ENCODE peak calls at places on chromosome 1, in four cellular contexts. F, Z, M and O are unnamed samples.
A peak's percentile ranks its signal among the peaks of the same experiment; 100 is the strongest.

GRCh38 chr1:229092377-229093257 is 178.3 kb upstream of the RAB4A start:
- DNase-seq in M (no peak), Z (no peak), F (no peak), O (no peak)

GRCh38 chr1:193240609-193241008 is 54.2 kb upstream of the B3GALT2 start:
- DNase-seq in F (no peak), M (no peak), Z (no peak), O (no peak)

GRCh38 chr1:2003564-2004131 is at the start of gene CFAP74:
- DNase-seq in M (peak; percentile 34), F (peak; percentile 88), Z (peak; percentile 56), O (peak; percentile 89)

GRCh38 chr1:224490540-224491537 is 56.2 kb upstream of the WDR26 start:
- DNase-seq in M (no peak), Z (no peak), F (no peak), O (no peak)

GRCh38 chr1:41282679-41283317 is 40.7 kb upstream of the SCMH1 start:
- DNase-seq in Z (peak; percentile 23), F (peak; percentile 67), M (peak; percentile 14), O (peak; percentile 73)

GRCh38 chr1:233614173-233614742 is 352 bp downstream of the KCNK1 start:
- DNase-seq in M (no peak), F (no peak), Z (no peak), O (peak; percentile 51)

GRCh38 chr1:224809613-224810012 is 119.9 kb upstream of the DNAH14 start:
- DNase-seq in F (no peak), M (no peak), Z (no peak), O (no peak)

GRCh38 chr1:42056460-42056859 is 96.8 kb upstream of the GUCA2B start:
- DNase-seq in Z (no peak), M (no peak), F (no peak), O (no peak)

GRCh38 chr1:190479028-190479427 is 1.4 kb upstream of the BRINP3 start:
- DNase-seq in F (no peak), M (no peak), Z (no peak), O (no peak)

GRCh38 chr1:53362851-53363642 is 35.2 kb upstream of the LRP8 start:
- DNase-seq in M (peak; percentile 11), Z (no peak), F (peak; percentile 48), O (peak; percentile 40)

GRCh38 chr1:181152892-181153633 is 64.6 kb downstream of the IER5 start:
- DNase-seq in M (no peak), F (peak; percentile 96), Z (no peak), O (peak; percentile 34)

GRCh38 chr1:241391926-241392710 is 35.1 kb upstream of the RGS7 start:
- DNase-seq in Z (no peak), F (no peak), M (no peak), O (no peak)

GRCh38 chr1:201399018-201399351 is at the start of gene LAD1:
- DNase-seq in M (no peak), F (no peak), Z (no peak), O (no peak)

GRCh38 chr1:209224886-209225285 is 358.6 kb upstream of the CAMK1G start:
- DNase-seq in F (no peak), Z (no peak), M (no peak), O (no peak)

GRCh38 chr1:8358241-8358896 is 40.5 kb downstream of the SLC45A1 start:
- DNase-seq in M (no peak), Z (no peak), F (no peak), O (no peak)

GRCh38 chr1:34407140-34407539 is 230.4 kb downstream of the C1orf94 start:
- DNase-seq in Z (no peak), F (no peak), M (no peak), O (no peak)

GRCh38 chr1:9852004-9852403 is 28.2 kb upstream of the CLSTN1 start:
- DNase-seq in M (no peak), F (no peak), Z (no peak), O (no peak)

GRCh38 chr1:12528021-12528852 is 89.8 kb downstream of the DHRS3 start:
- DNase-seq in Z (no peak), F (peak; percentile 76), M (peak; percentile 98), O (no peak)

GRCh38 chr1:228486596-228487335 is 416 bp upstream of the RNF187 start:
- DNase-seq in F (peak; percentile 78), Z (peak; percentile 90), M (peak; percentile 72), O (peak; percentile 92)

GRCh38 chr1:14757260-14757625 is 158.8 kb downstream of the KAZN start:
- DNase-seq in F (no peak), M (no peak), Z (no peak), O (no peak)

GRCh38 chr1:95520390-95520789 is 286.4 kb downstream of the RWDD3 start:
- DNase-seq in F (no peak), Z (no peak), M (no peak), O (no peak)

GRCh38 chr1:180343931-180344406 is 113.9 kb downstream of the LHX4 start:
- DNase-seq in Z (no peak), M (no peak), F (no peak), O (no peak)

GRCh38 chr1:33364578-33364945 is 43.7 kb upstream of the A3GALT2 start:
- DNase-seq in M (no peak), F (no peak), Z (no peak), O (no peak)

GRCh38 chr1:160377585-160378206 is 10.8 kb downstream of the NHLH1 start:
- DNase-seq in Z (no peak), M (no peak), F (no peak), O (no peak)

GRCh38 chr1:46487818-46488218 is 1.8 kb upstream of the DMBX1 start:
- DNase-seq in Z (no peak), M (no peak), F (peak; percentile 82), O (peak; percentile 71)

GRCh38 chr1:172442843-172443565 is 865 bp downstream of the PIGC start:
- DNase-seq in F (no peak), Z (no peak), M (no peak), O (no peak)

GRCh38 chr1:175186371-175187160 is 6.0 kb downstream of the KIAA0040 start:
- DNase-seq in M (no peak), Z (no peak), F (no peak), O (no peak)

GRCh38 chr1:39992229-39992628 is 37.3 kb downstream of the MFSD2A start:
- DNase-seq in F (no peak), M (no peak), Z (no peak), O (no peak)

GRCh38 chr1:22437573-22437972 is 14.1 kb upstream of the ZBTB40 start:
- DNase-seq in Z (no peak), F (no peak), M (no peak), O (no peak)

GRCh38 chr1:4836574-4836973 is 182.2 kb downstream of the AJAP1 start:
- DNase-seq in M (no peak), F (no peak), Z (no peak), O (no peak)

GRCh38 chr1:58802640-58803476 is 19.0 kb upstream of the JUN start:
- DNase-seq in F (no peak), Z (no peak), M (no peak), O (no peak)

DNA sequence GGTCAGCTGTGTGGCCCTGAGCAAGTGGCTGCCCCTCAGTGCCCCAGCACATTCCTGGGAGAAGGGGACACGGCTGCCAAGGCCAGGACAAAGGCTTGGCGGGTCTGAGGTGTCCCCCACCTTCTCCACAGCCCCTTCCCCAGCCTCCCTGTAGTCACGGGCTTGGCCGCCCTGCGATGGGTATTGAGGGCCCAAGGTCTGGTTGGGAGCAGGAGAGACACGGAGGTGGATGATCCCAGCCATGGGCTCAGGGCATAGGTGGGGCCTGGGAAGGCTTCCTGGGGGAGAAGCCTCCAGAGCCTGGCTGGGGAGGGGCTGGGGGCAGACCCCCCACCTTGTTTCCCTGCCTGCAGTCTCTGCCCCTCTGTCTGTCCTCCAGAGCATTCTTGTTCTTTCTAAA is 27.0 kb downstream of the TTC39A start:
- DNase-seq in M (no peak), F (no peak), Z (no peak), O (no peak)
- TF ChIP-seq JUN in M (no peak), F (no peak), Z (no peak), O (no peak)

GRCh38 chr1:11414921-11415538 is 63.9 kb upstream of the DISP3 start:
- DNase-seq in Z (no peak), M (no peak), F (no peak), O (no peak)
- TF ChIP-seq CTCF in Z (peak; percentile 14), M (no peak), F (peak; percentile 43), O (no peak)

GRCh38 chr1:90480271-90480835 is 236.7 kb downstream of the BARHL2 start:
- DNase-seq in Z (no peak), M (no peak), F (no peak), O (no peak)
- TF ChIP-seq CREB1 in Z (no peak), M (no peak), F (no peak), O (no peak)

GRCh38 chr1:154407866-154408777 is 3.0 kb downstream of the IL6R start:
- DNase-seq in M (peak; percentile 74), Z (no peak), F (no peak), O (no peak)

GRCh38 chr1:154404984-154405761 is at the start of gene IL6R:
- DNase-seq in M (peak; percentile 83), Z (no peak), F (peak; percentile 55), O (peak; percentile 82)

GRCh38 chr1:154405762-154406571 is 824 bp downstream of the IL6R start:
- DNase-seq in Z (no peak), M (peak; percentile 44), F (peak; percentile 32), O (peak; percentile 53)

GRCh38 chr1:154406572-154406879 is 1.4 kb downstream of the IL6R start:
- DNase-seq in M (no peak), Z (no peak), F (no peak), O (no peak)

GRCh38 chr1:154407021-154407865 is 2.1 kb downstream of the IL6R start:
- DNase-seq in Z (no peak), M (no peak), F (no peak), O (no peak)
- TF ChIP-seq JUN in Z (no peak), M (no peak), F (no peak), O (no peak)

DNA sequence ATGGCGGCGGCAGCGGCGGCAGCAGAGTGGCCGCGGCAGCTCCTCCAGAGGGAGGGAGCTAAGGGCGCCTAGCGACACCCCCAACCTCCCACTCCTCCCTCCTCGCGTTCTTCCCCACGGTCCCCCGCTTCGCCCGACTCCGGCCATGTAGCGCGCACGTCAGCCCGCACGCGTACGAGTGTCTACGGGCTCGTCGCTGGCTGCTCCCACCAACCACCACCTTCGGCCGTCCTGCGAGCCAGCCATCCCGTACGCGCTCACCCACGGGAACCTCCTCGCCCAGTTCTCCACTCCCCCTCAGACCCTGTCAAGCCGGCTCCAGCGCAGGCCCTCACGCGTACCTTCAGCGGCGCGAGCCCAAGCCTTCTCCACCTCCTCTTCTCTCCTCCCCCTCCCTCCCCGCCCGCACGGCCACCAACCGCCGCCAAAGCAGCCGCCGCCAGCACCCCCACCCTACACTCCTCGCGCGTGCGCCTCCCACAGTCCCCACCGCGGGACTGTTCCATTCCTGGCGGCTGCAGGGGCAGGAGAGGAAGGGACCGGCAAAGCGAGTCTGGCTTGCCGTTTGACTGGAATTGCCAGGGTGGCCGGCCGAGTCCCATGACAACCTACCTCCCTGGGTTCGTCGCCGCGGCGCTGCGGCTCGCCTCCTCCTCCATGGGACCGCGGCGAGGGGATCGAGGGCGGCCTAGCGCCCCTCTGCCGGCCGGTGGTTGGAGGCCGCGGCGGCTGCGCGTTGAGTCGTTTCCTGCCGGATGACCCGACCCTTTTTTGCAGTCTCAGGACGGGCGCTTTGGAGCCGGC is at the start of the genes DAP3 and YY1AP1:
- DNase-seq in F (peak; percentile 98), Z (peak; percentile 7), M (peak; percentile 70), O (peak; percentile 80)
- TF ChIP-seq CTCF in F (no peak), Z (no peak), M (no peak), O (no peak)

GRCh38 chr1:109493805-109494539 is at the start of gene CYB561D1:
- DNase-seq in F (peak; percentile 95), Z (no peak), M (peak; percentile 74), O (peak; percentile 90)
- TF ChIP-seq CREB1 in F (peak; percentile 63), Z (peak; percentile 11), M (no peak), O (no peak)